ENCODE peak calls at places on chromosomes 2 and 18, in six cellular contexts. One of them, this sample, is unnamed.

GRCh38 chr2:183024701-183025100 is 13.6 kb downstream of the NCKAP1 start:
- DNase-seq in natural killer cell: no peak
- DNase-seq in GM10248: no peak
- DNase-seq in omental fat pad: no peak
- DNase-seq in WTC11: no peak
- DNase-seq in astrocyte of the cerebellum: no peak
- DNase-seq in this sample: no peak

GRCh38 chr2:113847144-113847543 is 42.7 kb upstream of the ACTR3 start:
- DNase-seq in WTC11: no peak
- DNase-seq in natural killer cell: no peak
- DNase-seq in GM10248: no peak
- DNase-seq in omental fat pad: no peak
- DNase-seq in astrocyte of the cerebellum: peak
- DNase-seq in this sample: no peak

GRCh38 chr2:144452169-144453038 is 67.5 kb downstream of the ZEB2 start:
- DNase-seq in natural killer cell: no peak
- DNase-seq in astrocyte of the cerebellum: no peak
- DNase-seq in GM10248: no peak
- DNase-seq in omental fat pad: no peak
- DNase-seq in WTC11: peak
- DNase-seq in this sample: no peak

GRCh38 chr18:12657048-12657848 is 659 bp downstream of the SPIRE1 start:
- DNase-seq in natural killer cell: peak
- DNase-seq in WTC11: peak
- DNase-seq in omental fat pad: no peak
- DNase-seq in astrocyte of the cerebellum: no peak
- DNase-seq in GM10248: peak
- DNase-seq in this sample: peak

GRCh38 chr2:25115902-25116301 is 52.5 kb downstream of the POMC start:
- DNase-seq in omental fat pad: no peak
- DNase-seq in astrocyte of the cerebellum: peak
- DNase-seq in GM10248: no peak
- DNase-seq in WTC11: no peak
- DNase-seq in natural killer cell: no peak
- DNase-seq in this sample: no peak

GRCh38 chr2:64273524-64274398 is 129.5 kb upstream of the PELI1 start:
- DNase-seq in WTC11: no peak
- DNase-seq in astrocyte of the cerebellum: peak
- DNase-seq in natural killer cell: no peak
- DNase-seq in omental fat pad: no peak
- DNase-seq in GM10248: no peak
- DNase-seq in this sample: no peak

GRCh38 chr2:98394595-98395153 is 48.4 kb downstream of the CNGA3 start:
- DNase-seq in GM10248: no peak
- DNase-seq in WTC11: no peak
- DNase-seq in omental fat pad: no peak
- DNase-seq in astrocyte of the cerebellum: no peak
- DNase-seq in natural killer cell: no peak
- DNase-seq in this sample: no peak

GRCh38 chr2:70965506-70965905 is 12.9 kb upstream of the ANKRD53 start:
- DNase-seq in natural killer cell: peak
- DNase-seq in WTC11: no peak
- DNase-seq in astrocyte of the cerebellum: no peak
- DNase-seq in GM10248: no peak
- DNase-seq in omental fat pad: no peak
- DNase-seq in this sample: no peak

GRCh38 chr2:119407430-119408220 is 24.0 kb upstream of the TMEM37 start:
- DNase-seq in omental fat pad: no peak
- DNase-seq in astrocyte of the cerebellum: peak
- DNase-seq in natural killer cell: no peak
- DNase-seq in WTC11: peak
- DNase-seq in GM10248: peak
- DNase-seq in this sample: no peak

GRCh38 chr2:135043345-135043744 is 3.9 kb downstream of the MAP3K19 start:
- DNase-seq in GM10248: no peak
- DNase-seq in natural killer cell: no peak
- DNase-seq in omental fat pad: no peak
- DNase-seq in WTC11: peak
- DNase-seq in astrocyte of the cerebellum: no peak
- DNase-seq in this sample: no peak

GRCh38 chr2:209566250-209566649 is 142.4 kb downstream of the MAP2 start:
- DNase-seq in omental fat pad: no peak
- DNase-seq in astrocyte of the cerebellum: no peak
- DNase-seq in GM10248: no peak
- DNase-seq in WTC11: no peak
- DNase-seq in natural killer cell: no peak
- DNase-seq in this sample: no peak

GRCh38 chr2:4219121-4219520 is 515.7 kb downstream of the DCDC2C start:
- DNase-seq in natural killer cell: no peak
- DNase-seq in WTC11: no peak
- DNase-seq in astrocyte of the cerebellum: no peak
- DNase-seq in omental fat pad: no peak
- DNase-seq in GM10248: no peak
- DNase-seq in this sample: no peak

GRCh38 chr18:44602845-44603244 is 77.8 kb upstream of the SETBP1 start:
- DNase-seq in natural killer cell: no peak
- DNase-seq in omental fat pad: no peak
- DNase-seq in WTC11: no peak
- DNase-seq in GM10248: no peak
- DNase-seq in astrocyte of the cerebellum: no peak
- DNase-seq in this sample: no peak

GRCh38 chr2:178388287-178388686 is 62.7 kb downstream of the PRKRA start:
- DNase-seq in omental fat pad: no peak
- DNase-seq in GM10248: no peak
- DNase-seq in natural killer cell: no peak
- DNase-seq in astrocyte of the cerebellum: no peak
- DNase-seq in WTC11: no peak
- DNase-seq in this sample: no peak

GRCh38 chr18:25941556-25941955 is 148.9 kb downstream of the SS18 start:
- DNase-seq in natural killer cell: no peak
- DNase-seq in omental fat pad: no peak
- DNase-seq in WTC11: no peak
- DNase-seq in GM10248: no peak
- DNase-seq in astrocyte of the cerebellum: no peak
- DNase-seq in this sample: no peak

GRCh38 chr18:48623468-48624220 is 84.8 kb downstream of the CTIF start:
- DNase-seq in WTC11: no peak
- DNase-seq in GM10248: no peak
- DNase-seq in omental fat pad: no peak
- DNase-seq in natural killer cell: no peak
- DNase-seq in astrocyte of the cerebellum: peak
- DNase-seq in this sample: no peak

GRCh38 chr2:40488927-40489677 is 37.2 kb upstream of the SLC8A1 start:
- DNase-seq in WTC11: no peak
- DNase-seq in GM10248: no peak
- DNase-seq in omental fat pad: no peak
- DNase-seq in astrocyte of the cerebellum: no peak
- DNase-seq in natural killer cell: no peak
- DNase-seq in this sample: no peak

GRCh38 chr2:128667391-128667790 is 348.7 kb upstream of the HS6ST1 start:
- DNase-seq in WTC11: no peak
- DNase-seq in omental fat pad: no peak
- DNase-seq in natural killer cell: no peak
- DNase-seq in astrocyte of the cerebellum: no peak
- DNase-seq in GM10248: peak
- DNase-seq in this sample: no peak

GRCh38 chr2:166725907-166726306 is 162.4 kb upstream of the XIRP2 start:
- DNase-seq in omental fat pad: no peak
- DNase-seq in natural killer cell: no peak
- DNase-seq in WTC11: no peak
- DNase-seq in astrocyte of the cerebellum: no peak
- DNase-seq in GM10248: no peak
- DNase-seq in this sample: no peak
- TF ChIP-seq CTCF in omental fat pad: no peak
- TF ChIP-seq CTCF in natural killer cell: no peak
- TF ChIP-seq CTCF in WTC11: no peak
- TF ChIP-seq CTCF in astrocyte of the cerebellum: no peak
- TF ChIP-seq CTCF in GM10248: no peak
- TF ChIP-seq CTCF in this sample: no peak

GRCh38 chr2:24021122-24021998 is 11.5 kb downstream of the MFSD2B start:
- DNase-seq in astrocyte of the cerebellum: no peak
- DNase-seq in WTC11: peak
- DNase-seq in omental fat pad: no peak
- DNase-seq in GM10248: no peak
- DNase-seq in natural killer cell: no peak
- DNase-seq in this sample: no peak
- TF ChIP-seq CTCF in astrocyte of the cerebellum: peak
- TF ChIP-seq CTCF in WTC11: peak
- TF ChIP-seq CTCF in omental fat pad: no peak
- TF ChIP-seq CTCF in GM10248: peak
- TF ChIP-seq CTCF in natural killer cell: no peak
- TF ChIP-seq CTCF in this sample: no peak

GRCh38 chr18:53687002-53687401 is 537.5 kb downstream of the MBD2 start:
- DNase-seq in natural killer cell: no peak
- DNase-seq in WTC11: no peak
- DNase-seq in GM10248: no peak
- DNase-seq in astrocyte of the cerebellum: no peak
- DNase-seq in omental fat pad: no peak
- DNase-seq in this sample: no peak
- TF ChIP-seq CTCF in natural killer cell: no peak
- TF ChIP-seq CTCF in WTC11: no peak
- TF ChIP-seq CTCF in GM10248: no peak
- TF ChIP-seq CTCF in astrocyte of the cerebellum: no peak
- TF ChIP-seq CTCF in omental fat pad: no peak
- TF ChIP-seq CTCF in this sample: no peak

GRCh38 chr2:19748073-19748375 is 153.8 kb downstream of the TTC32 start:
- DNase-seq in GM10248: no peak
- DNase-seq in omental fat pad: no peak
- DNase-seq in WTC11: peak
- DNase-seq in astrocyte of the cerebellum: no peak
- DNase-seq in natural killer cell: no peak
- DNase-seq in this sample: no peak

GRCh38 chr2:19745318-19746136 is 156.3 kb downstream of the TTC32 start:
- DNase-seq in WTC11: no peak
- DNase-seq in natural killer cell: no peak
- DNase-seq in astrocyte of the cerebellum: no peak
- DNase-seq in omental fat pad: no peak
- DNase-seq in GM10248: no peak
- DNase-seq in this sample: no peak

GRCh38 chr2:19747310-19748072 is 154.3 kb downstream of the TTC32 start:
- DNase-seq in astrocyte of the cerebellum: no peak
- DNase-seq in natural killer cell: no peak
- DNase-seq in WTC11: no peak
- DNase-seq in GM10248: no peak
- DNase-seq in omental fat pad: no peak
- DNase-seq in this sample: no peak

GRCh38 chr2:19746137-19746585 is 155.6 kb downstream of the TTC32 start:
- DNase-seq in GM10248: no peak
- DNase-seq in natural killer cell: no peak
- DNase-seq in astrocyte of the cerebellum: no peak
- DNase-seq in omental fat pad: no peak
- DNase-seq in WTC11: no peak
- DNase-seq in this sample: no peak

DNA sequence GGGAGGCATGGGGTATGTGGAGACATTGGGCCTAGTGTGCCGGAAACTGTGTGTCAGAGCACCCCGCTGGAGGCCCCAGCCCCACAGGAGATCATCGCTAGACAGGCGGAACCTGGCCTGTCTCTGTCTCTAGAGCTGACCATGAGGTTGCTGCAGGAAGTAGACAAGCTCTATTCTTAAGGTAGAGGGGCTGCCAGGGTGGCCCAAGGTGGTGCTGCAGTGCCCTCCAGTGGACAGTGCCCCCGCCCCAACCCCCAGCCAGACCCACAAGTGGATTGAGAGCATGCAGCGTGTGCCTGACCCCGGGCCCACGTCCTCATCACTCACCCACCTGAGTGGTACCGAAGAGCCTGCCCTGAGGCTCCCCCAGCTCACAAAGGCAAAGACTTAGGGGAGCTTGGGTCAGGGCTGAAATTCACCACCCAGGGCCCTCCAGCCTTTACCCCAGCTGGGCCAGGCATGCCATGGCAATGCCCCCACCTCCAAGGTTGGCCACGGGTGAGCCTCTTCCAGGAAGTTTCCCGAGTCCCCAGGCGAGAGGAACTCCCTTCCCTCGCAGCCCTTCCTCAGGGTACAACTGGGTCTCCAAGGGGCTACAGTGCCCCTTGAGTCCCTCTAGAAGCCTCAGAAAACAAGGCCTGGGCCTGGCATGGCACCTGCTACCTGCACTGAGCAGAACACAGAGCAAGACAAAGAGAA is 155.0 kb downstream of the TTC32 start:
- DNase-seq in GM10248: peak
- DNase-seq in omental fat pad: no peak
- DNase-seq in natural killer cell: no peak
- DNase-seq in astrocyte of the cerebellum: no peak
- DNase-seq in WTC11: peak
- DNase-seq in this sample: no peak
- TF ChIP-seq CTCF in GM10248: peak
- TF ChIP-seq CTCF in omental fat pad: no peak
- TF ChIP-seq CTCF in natural killer cell: no peak
- TF ChIP-seq CTCF in astrocyte of the cerebellum: peak
- TF ChIP-seq CTCF in WTC11: peak
- TF ChIP-seq CTCF in this sample: no peak

GRCh38 chr2:233059547-233059796 is 670 bp upstream of the INPP5D start:
- DNase-seq in GM10248: no peak
- DNase-seq in WTC11: peak
- DNase-seq in astrocyte of the cerebellum: no peak
- DNase-seq in omental fat pad: no peak
- DNase-seq in natural killer cell: no peak
- DNase-seq in this sample: no peak
- TF ChIP-seq CTCF in GM10248: peak
- TF ChIP-seq CTCF in WTC11: no peak
- TF ChIP-seq CTCF in astrocyte of the cerebellum: no peak
- TF ChIP-seq CTCF in omental fat pad: no peak
- TF ChIP-seq CTCF in natural killer cell: no peak
- TF ChIP-seq CTCF in this sample: no peak

GRCh38 chr18:57959278-57959677 is 84.7 kb upstream of the NEDD4L start:
- DNase-seq in omental fat pad: no peak
- DNase-seq in WTC11: no peak
- DNase-seq in astrocyte of the cerebellum: no peak
- DNase-seq in natural killer cell: no peak
- DNase-seq in GM10248: peak
- DNase-seq in this sample: no peak
- TF ChIP-seq CTCF in omental fat pad: no peak
- TF ChIP-seq CTCF in WTC11: no peak
- TF ChIP-seq CTCF in astrocyte of the cerebellum: peak
- TF ChIP-seq CTCF in natural killer cell: no peak
- TF ChIP-seq CTCF in GM10248: peak
- TF ChIP-seq CTCF in this sample: no peak

GRCh38 chr18:32958746-32959145 is 185.9 kb upstream of the KLHL14 start:
- DNase-seq in WTC11: no peak
- DNase-seq in omental fat pad: no peak
- DNase-seq in GM10248: no peak
- DNase-seq in natural killer cell: no peak
- DNase-seq in astrocyte of the cerebellum: no peak
- DNase-seq in this sample: no peak

GRCh38 chr18:32956591-32957310 is 183.9 kb upstream of the KLHL14 start:
- DNase-seq in GM10248: no peak
- DNase-seq in astrocyte of the cerebellum: peak
- DNase-seq in WTC11: no peak
- DNase-seq in omental fat pad: no peak
- DNase-seq in natural killer cell: no peak
- DNase-seq in this sample: no peak
- TF ChIP-seq CTCF in GM10248: no peak
- TF ChIP-seq CTCF in astrocyte of the cerebellum: peak
- TF ChIP-seq CTCF in WTC11: no peak
- TF ChIP-seq CTCF in omental fat pad: no peak
- TF ChIP-seq CTCF in natural killer cell: no peak
- TF ChIP-seq CTCF in this sample: no peak

This sample was measured in activated B cell treated with CpG ODN at 0.5 μM for 24 hours.